ENCODE peak calls at places on chromosomes 2 and 18, in six cellular contexts. Y is fibroblast of lung, U is heart right ventricle, T is ovary, G is esophagus muscularis mucosa, V is right lobe of liver. N is an unnamed sample.

GRCh38 chr2:197208841-197209240 is 101.7 kb downstream of the ANKRD44 start:
- DNase-seq in Y (peak; percentile 51), U (no peak), T (no peak), G (no peak), V (no peak), N (no peak)

GRCh38 chr2:118954297-118955060 is 12.5 kb downstream of the MARCO start:
- DNase-seq in Y (no peak), U (no peak), T (no peak), G (no peak), V (no peak), N (no peak)

GRCh38 chr18:10010611-10011015 is 96.8 kb downstream of the VAPA start:
- DNase-seq in Y (peak; percentile 94), U (peak; percentile 46), T (peak; percentile 47), G (no peak), V (peak; percentile 39), N (peak; percentile 92)

GRCh38 chr18:26277374-26277773 is 51.1 kb downstream of the TAF4B start:
- DNase-seq in Y (no peak), U (no peak), T (no peak), G (no peak), V (no peak), N (no peak)

GRCh38 chr2:157497603-157498314 is 53.9 kb upstream of the CYTIP start:
- DNase-seq in Y (peak; percentile 45), U (no peak), T (no peak), G (no peak), V (no peak), N (peak; percentile 32)

GRCh38 chr18:55337908-55338521 is 250.0 kb downstream of the TCF4 start:
- DNase-seq in Y (peak; percentile 47), U (peak; percentile 34), T (no peak), G (no peak), V (no peak), N (no peak)

GRCh38 chr2:239809391-239809790 is 215.8 kb downstream of the NDUFA10 start:
- DNase-seq in Y (no peak), U (no peak), T (peak; percentile 8), G (no peak), V (peak; percentile 37), N (no peak)

GRCh38 chr2:1480671-1481076 is 67.4 kb downstream of the TPO start:
- DNase-seq in Y (no peak), U (no peak), T (no peak), G (no peak), V (no peak), N (no peak)

GRCh38 chr2:85666435-85666924 is 1.5 kb downstream of the SFTPB start:
- DNase-seq in Y (no peak), U (no peak), T (no peak), G (no peak), V (no peak), N (no peak)

GRCh38 chr18:59353079-59353680 is 5.9 kb downstream of the LMAN1 start:
- DNase-seq in Y (no peak), U (no peak), T (no peak), G (no peak), V (no peak), N (no peak)

GRCh38 chr18:25287096-25287495 is 64.9 kb downstream of the ZNF521 start:
- DNase-seq in Y (no peak), U (no peak), T (no peak), G (no peak), V (no peak), N (no peak)

GRCh38 chr2:201675454-201675853 is 23.0 kb downstream of the MPP4 start:
- DNase-seq in Y (no peak), U (no peak), T (no peak), G (no peak), V (no peak), N (no peak)

GRCh38 chr2:201674794-201675193 is 23.6 kb downstream of the MPP4 start:
- DNase-seq in Y (no peak), U (no peak), T (no peak), G (peak; percentile 57), V (no peak), N (no peak)

GRCh38 chr2:201678442-201678841 is 20.0 kb downstream of the MPP4 start:
- DNase-seq in Y (no peak), U (no peak), T (no peak), G (peak; percentile 89), V (no peak), N (no peak)

DNA sequence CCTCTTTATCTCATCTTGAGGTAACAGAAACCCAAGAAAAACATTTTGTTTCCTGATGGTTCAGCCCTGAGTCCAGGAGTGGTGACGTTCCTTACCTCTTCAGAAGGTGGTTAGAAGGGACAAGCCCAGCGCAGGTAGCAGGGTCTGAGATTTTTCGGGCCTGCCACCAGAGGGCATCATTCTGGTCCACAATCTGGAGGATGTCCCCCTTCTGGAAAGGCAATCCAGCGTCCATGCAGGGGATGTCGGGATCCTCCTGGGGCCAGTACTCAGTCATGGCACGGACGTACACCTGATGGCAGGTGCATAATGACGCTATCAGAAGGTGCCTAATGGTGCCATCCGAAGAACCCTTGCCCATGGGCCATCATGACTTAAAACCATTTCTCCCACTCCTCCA is 17.7 kb downstream of the MPP4 start:
- DNase-seq in Y (no peak), U (no peak), T (no peak), G (peak; percentile 47), V (no peak), N (no peak)
- TF ChIP-seq CTCF in Y (peak; percentile 21), U (peak; percentile 18), T (no peak), G (no peak), V (no peak), N (peak; percentile 72)

GRCh38 chr2:96345403-96345802 is 9.8 kb downstream of the NCAPH start:
- DNase-seq in Y (no peak), U (no peak), T (no peak), G (no peak), V (no peak), N (no peak)
- TF ChIP-seq CTCF in Y (peak; percentile 22), U (peak; percentile 37), T (no peak), G (no peak), V (no peak), N (peak; percentile 40)

GRCh38 chr2:178863856-178864620 is 56.8 kb upstream of the TTN start:
- DNase-seq in Y (peak; percentile 55), U (peak; percentile 71), T (peak; percentile 59), G (no peak), V (no peak), N (peak; percentile 54)

GRCh38 chr2:178858896-178859628 is 51.8 kb upstream of the TTN start:
- DNase-seq in Y (no peak), U (no peak), T (no peak), G (no peak), V (no peak), N (no peak)

GRCh38 chr2:178863130-178863855 is 56.1 kb upstream of the TTN start:
- DNase-seq in Y (no peak), U (no peak), T (no peak), G (no peak), V (no peak), N (no peak)

GRCh38 chr2:178859760-178860159 is 52.5 kb upstream of the TTN start:
- DNase-seq in Y (no peak), U (no peak), T (no peak), G (no peak), V (no peak), N (no peak)

DNA sequence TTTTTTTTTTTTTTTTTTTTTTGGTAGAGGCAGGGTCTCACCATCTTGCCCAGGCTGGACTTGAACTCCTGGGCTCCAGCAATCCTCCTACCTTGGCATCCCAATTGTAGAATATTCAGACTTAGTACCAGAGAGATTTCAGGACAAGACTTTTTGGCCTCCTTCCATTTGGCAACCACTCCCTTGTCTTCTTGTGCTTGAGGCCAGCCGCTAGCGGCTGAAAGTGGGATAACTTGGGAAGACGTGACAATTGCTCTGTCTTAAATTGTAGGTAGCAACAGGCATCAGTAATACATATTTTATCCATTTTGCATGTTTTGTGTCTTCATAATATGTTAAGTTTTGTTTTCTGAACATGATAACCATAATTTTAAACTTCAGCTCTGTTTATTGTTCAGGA is 53.3 kb upstream of the TTN start:
- DNase-seq in Y (no peak), U (peak; percentile 25), T (no peak), G (no peak), V (no peak), N (peak; percentile 17)
- TF ChIP-seq CTCF in Y (peak; percentile 12), U (peak; percentile 58), T (no peak), G (peak; percentile 36), V (no peak), N (no peak)

GRCh38 chr2:233961905-233962304 is 44.7 kb downstream of the TRPM8 start:
- DNase-seq in Y (no peak), U (no peak), T (no peak), G (no peak), V (no peak), N (no peak)
- TF ChIP-seq CTCF in Y (no peak), U (no peak), T (no peak), G (no peak), V (no peak), N (no peak)